ENCODE peak calls at places on chromosomes 6 and 20, in four cellular contexts. K, Z, H and Q are unnamed samples.

GRCh38 chr6:41358503-41358902 is 23.1 kb downstream of the NCR2 start:
- DNase-seq in K (no peak), Z (no peak), H (no peak), Q (no peak)

GRCh38 chr6:167588920-167589614 is 237.6 kb upstream of the AFDN start:
- DNase-seq in K (no peak), Z (no peak), H (no peak), Q (no peak)

GRCh38 chr20:48729538-48729937 is 98.3 kb downstream of the PREX1 start:
- DNase-seq in K (no peak), Z (no peak), H (no peak), Q (no peak)

GRCh38 chr20:45579184-45579583 is at the start of gene WFDC8:
- DNase-seq in K (no peak), Z (no peak), H (no peak), Q (no peak)

GRCh38 chr6:147716434-147716833 is 207.9 kb downstream of the SAMD5 start:
- DNase-seq in K (no peak), Z (no peak), H (no peak), Q (no peak)

GRCh38 chr6:148935705-148936306 is 189.0 kb downstream of the UST start:
- DNase-seq in K (no peak), Z (no peak), H (no peak), Q (no peak)

GRCh38 chr6:134599079-134599478 is 281.2 kb upstream of the SGK1 start:
- DNase-seq in K (no peak), Z (no peak), H (no peak), Q (no peak)

GRCh38 chr6:127460465-127460864 is 1.3 kb upstream of the KIAA0408 start:
- DNase-seq in K (no peak), Z (no peak), H (no peak), Q (no peak)

GRCh38 chr20:38873050-38873581 is 53.1 kb upstream of the FAM83D start:
- DNase-seq in K (peak), Z (no peak), H (no peak), Q (peak)

GRCh38 chr20:40564997-40565680 is 123.9 kb downstream of the MAFB start:
- DNase-seq in K (no peak), Z (no peak), H (peak), Q (no peak)

GRCh38 chr6:72363844-72364740 is 257.8 kb upstream of the KCNQ5 start:
- DNase-seq in K (no peak), Z (no peak), H (peak), Q (no peak)

GRCh38 chr6:166588691-166589333 is 2.3 kb upstream of the RAMACL start:
- DNase-seq in K (no peak), Z (no peak), H (no peak), Q (peak)

GRCh38 chr20:6767536-6768227 is at the start of gene BMP2:
- DNase-seq in K (peak), Z (peak), H (peak), Q (no peak)

GRCh38 chr6:108650781-108651180 is 90.1 kb downstream of the FOXO3 start:
- DNase-seq in K (no peak), Z (peak), H (no peak), Q (peak)

GRCh38 chr6:53263915-53264314 is 84.8 kb downstream of the ELOVL5 start:
- DNase-seq in K (no peak), Z (no peak), H (no peak), Q (no peak)

GRCh38 chr6:13238017-13238416 is 90.3 kb downstream of the TBC1D7 start:
- DNase-seq in K (no peak), Z (no peak), H (no peak), Q (no peak)

GRCh38 chr20:35283441-35284266 is 918 bp downstream of the EIF6 start:
- DNase-seq in K (no peak), Z (peak), H (no peak), Q (no peak)

GRCh38 chr6:155314773-155315515 is 660 bp upstream of the TFB1M start:
- DNase-seq in K (peak), Z (peak), H (peak), Q (peak)

GRCh38 chr6:118320652-118321051 is 227.4 kb upstream of the PLN start:
- DNase-seq in K (no peak), Z (no peak), H (no peak), Q (no peak)

GRCh38 chr6:72580281-72580940 is 41.5 kb upstream of the KCNQ5 start:
- DNase-seq in K (peak), Z (peak), H (peak), Q (no peak)

GRCh38 chr6:161750677-161751076 is 476.8 kb upstream of the AGPAT4 start:
- DNase-seq in K (no peak), Z (no peak), H (no peak), Q (no peak)